ENCODE peak calls at places on chromosome 9, in four cellular contexts. Q, Z, G and U are unnamed samples.

GRCh38 chr9:92438900-92439526 is 14.7 kb upstream of the OMD start:
- DNase-seq in G (no peak), Z (no peak), Q (no peak), U (no peak)

GRCh38 chr9:78239506-78239905 is 3.6 kb downstream of the CEP78 start:
- DNase-seq in G (peak), Z (no peak), Q (no peak), U (no peak)

GRCh38 chr9:86660146-86660545 is 287.2 kb downstream of the GAS1 start:
- DNase-seq in Z (no peak), G (no peak), Q (no peak), U (no peak)

GRCh38 chr9:117407436-117408022 is 7.3 kb downstream of the ASTN2 start:
- DNase-seq in G (no peak), Q (no peak), Z (no peak), U (no peak)

GRCh38 chr9:116204252-116204882 is 50.8 kb downstream of the PAPPA start:
- DNase-seq in G (peak), Z (no peak), Q (no peak), U (no peak)

GRCh38 chr9:89661956-89662717 is 57.3 kb downstream of the GADD45G start:
- DNase-seq in Z (peak), Q (peak), G (peak), U (no peak)

GRCh38 chr9:130254753-130255637 is 10.6 kb upstream of the HMCN2 start:
- DNase-seq in Q (no peak), G (no peak), Z (no peak), U (no peak)

GRCh38 chr9:95073042-95073607 is 244.4 kb downstream of the FANCC start:
- DNase-seq in G (peak), Z (no peak), Q (no peak), U (no peak)

GRCh38 chr9:133361507-133362092 is 5.2 kb downstream of the SURF2 start:
- DNase-seq in Z (no peak), Q (no peak), G (no peak), U (no peak)

GRCh38 chr9:2576631-2577030 is 45.0 kb upstream of the VLDLR start:
- DNase-seq in Z (no peak), G (no peak), Q (no peak), U (no peak)

GRCh38 chr9:118088075-118088474 is 383.9 kb downstream of the TLR4 start:
- DNase-seq in G (no peak), Q (no peak), Z (no peak), U (no peak)

GRCh38 chr9:4839470-4839912 is 46.7 kb downstream of the RCL1 start:
- DNase-seq in G (peak), Q (no peak), Z (no peak), U (no peak)

GRCh38 chr9:28197653-28198052 is 624.4 kb upstream of the C9orf72 start:
- DNase-seq in G (no peak), Q (no peak), Z (no peak), U (no peak)

GRCh38 chr9:133609311-133610098 is at the start of gene FAM163B:
- DNase-seq in Q (peak), Z (no peak), G (no peak), U (no peak)

GRCh38 chr9:79572032-79572890 is 496 bp downstream of the TLE4 start:
- DNase-seq in Z (no peak), Q (peak), G (no peak), U (peak)

DNA sequence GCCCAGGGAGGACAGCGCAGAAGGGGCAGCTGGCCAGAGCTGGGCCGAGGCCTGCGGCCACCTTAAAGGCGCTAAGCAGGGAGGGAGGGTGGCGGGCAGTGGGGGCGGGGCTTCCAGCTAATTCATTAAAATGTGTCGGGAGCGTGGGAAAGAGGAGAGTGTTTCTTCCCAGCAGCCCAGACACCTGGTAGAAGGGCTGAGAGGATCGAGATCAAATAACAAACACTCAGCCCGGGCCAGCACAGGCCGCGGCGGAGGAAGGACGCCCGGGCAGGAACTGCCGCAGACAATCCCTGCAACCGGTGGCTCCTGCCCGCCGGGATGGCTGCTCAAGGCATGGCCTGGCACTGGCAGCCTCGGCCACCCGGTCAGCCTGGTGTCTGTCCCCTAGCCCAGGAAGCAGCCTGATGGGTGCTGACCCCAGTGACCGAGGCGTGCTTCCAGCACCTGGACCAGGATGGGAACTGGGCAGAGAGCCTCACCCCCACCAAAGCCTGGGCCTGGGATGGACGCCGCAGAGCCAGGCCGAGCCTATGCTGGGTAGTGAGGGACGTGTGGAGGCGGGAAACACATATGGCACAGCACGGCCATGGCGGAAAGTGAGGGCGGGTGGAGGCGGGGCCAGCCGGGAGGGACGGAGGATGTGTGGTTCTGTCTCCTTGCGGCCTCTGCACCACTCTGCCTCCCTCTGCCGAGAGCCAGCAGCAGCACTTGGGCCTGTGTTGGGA is 3.2 kb upstream of the NRARP start:
- DNase-seq in Z (no peak), Q (no peak), G (no peak), U (no peak)
- TF ChIP-seq POLR2A in Z (no peak), Q (no peak), G (no peak), U (no peak)

GRCh38 chr9:114587345-114588149 is at the start of gene ATP6V1G1:
- DNase-seq in Q (peak), G (peak), Z (peak), U (peak)
- TF ChIP-seq TAF1 in Q (peak), G (peak), Z (peak), U (peak)

DNA sequence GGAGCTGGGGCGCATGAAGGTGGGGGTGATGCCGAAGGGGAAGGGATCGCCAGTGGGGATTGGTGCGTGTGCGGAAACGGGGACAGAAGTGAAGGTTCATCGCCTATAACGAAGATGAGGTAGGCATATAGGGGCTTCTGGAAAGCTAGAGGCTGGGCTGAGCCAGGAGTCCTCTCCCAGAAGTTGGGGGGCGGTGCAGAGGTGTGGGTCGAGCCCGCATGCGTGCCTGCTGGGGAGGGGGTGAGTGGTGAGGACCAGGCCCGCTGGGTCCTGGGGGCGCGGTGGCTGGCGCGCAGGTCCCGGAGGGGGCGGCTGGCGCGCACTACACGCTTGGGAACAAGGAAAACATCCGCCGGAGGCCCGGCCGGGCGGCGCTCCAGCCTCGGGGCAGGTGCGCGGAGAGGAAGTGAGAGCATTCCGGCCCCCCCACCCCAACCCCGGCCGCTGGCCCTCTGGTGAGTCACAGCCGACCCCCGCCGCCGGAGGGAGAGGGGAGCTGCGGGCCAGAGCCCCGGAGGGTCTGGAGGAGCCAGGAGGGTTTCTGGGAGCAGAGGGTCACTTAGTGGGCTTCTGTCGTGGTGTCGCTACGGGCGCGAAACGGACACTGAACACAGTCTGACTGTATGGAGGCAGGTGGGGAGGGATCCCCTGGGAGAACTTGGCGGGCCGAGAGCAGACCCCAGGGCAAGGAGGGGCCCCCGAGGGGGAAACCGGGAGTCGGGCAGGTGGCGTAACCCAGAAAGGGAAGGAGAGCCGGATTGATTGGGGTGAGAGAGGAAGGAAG is 2.9 kb upstream of the MSMP start:
- DNase-seq in Q (peak), G (peak), Z (peak), U (peak)
- TF ChIP-seq POLR2A in Q (peak), G (no peak), Z (peak), U (peak)

GRCh38 chr9:107431461-107431860 is 58.1 kb downstream of the KLF4 start:
- DNase-seq in G (no peak), Q (no peak), Z (no peak), U (no peak)

GRCh38 chr9:107439991-107440456 is 49.5 kb downstream of the KLF4 start:
- DNase-seq in G (no peak), Q (no peak), Z (no peak), U (no peak)

GRCh38 chr9:107438211-107439030 is 51.1 kb downstream of the KLF4 start:
- DNase-seq in Q (no peak), Z (peak), G (no peak), U (no peak)

GRCh38 chr9:107437716-107438115 is 51.9 kb downstream of the KLF4 start:
- DNase-seq in Q (no peak), G (no peak), Z (no peak), U (no peak)

GRCh38 chr9:107435415-107435814 is 54.2 kb downstream of the KLF4 start:
- DNase-seq in G (no peak), Q (no peak), Z (no peak), U (no peak)
- TF ChIP-seq TAF1 in G (no peak), Q (no peak), Z (no peak), U (no peak)

GRCh38 chr9:131658753-131659129 is 81.1 kb downstream of the RAPGEF1 start:
- DNase-seq in G (no peak), Q (no peak), Z (no peak), U (no peak)
- TF ChIP-seq POLR2A in G (no peak), Q (no peak), Z (no peak), U (no peak)

GRCh38 chr9:126630458-126631237 is 16.9 kb downstream of the LMX1B start:
- DNase-seq in Q (no peak), G (no peak), Z (no peak), U (no peak)
- TF ChIP-seq TAF1 in Q (no peak), G (no peak), Z (no peak), U (no peak)

GRCh38 chr9:75889577-75889976 is 896 bp upstream of the PCSK5 start:
- DNase-seq in G (no peak), Z (no peak), Q (no peak), U (no peak)

GRCh38 chr9:75889977-75890540 is 414 bp upstream of the PCSK5 start:
- DNase-seq in G (no peak), Z (no peak), Q (no peak), U (no peak)

GRCh38 chr9:75891277-75892167 is 1.0 kb downstream of the PCSK5 start:
- DNase-seq in G (no peak), Z (no peak), Q (no peak), U (no peak)

GRCh38 chr9:75892168-75892901 is 1.9 kb downstream of the PCSK5 start:
- DNase-seq in G (no peak), Z (no peak), Q (no peak), U (no peak)

DNA sequence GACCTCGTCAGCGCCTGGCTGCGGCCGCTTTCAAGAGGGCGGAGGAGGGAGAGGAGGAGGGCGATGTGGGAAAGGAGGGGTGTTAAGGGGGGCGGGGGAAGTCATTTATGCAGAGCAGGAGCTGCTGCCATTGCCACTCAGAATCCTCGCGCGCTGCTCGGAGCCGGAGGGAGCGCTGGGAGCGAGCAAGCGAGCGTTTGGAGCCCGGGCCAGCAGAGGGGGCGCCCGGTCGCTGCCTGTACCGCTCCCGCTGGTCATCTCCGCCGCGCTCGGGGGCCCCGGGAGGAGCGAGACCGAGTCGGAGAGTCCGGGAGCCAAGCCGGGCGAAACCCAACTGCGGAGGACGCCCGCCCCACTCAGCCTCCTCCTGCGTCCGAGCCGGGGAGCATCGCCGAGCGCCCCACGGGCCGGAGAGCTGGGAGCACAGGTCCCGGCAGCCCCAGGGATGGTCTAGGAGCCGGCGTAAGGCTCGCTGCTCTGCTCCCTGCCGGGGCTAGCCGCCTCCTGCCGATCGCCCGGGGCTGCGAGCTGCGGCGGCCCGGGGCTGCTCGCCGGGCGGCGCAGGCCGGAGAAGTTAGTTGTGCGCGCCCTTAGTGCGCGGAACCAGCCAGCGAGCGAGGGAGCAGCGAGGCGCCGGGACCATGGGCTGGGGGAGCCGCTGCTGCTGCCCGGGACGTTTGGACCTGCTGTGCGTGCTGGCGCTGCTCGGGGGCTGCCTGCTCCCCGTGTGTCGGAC is at the start of gene PCSK5:
- DNase-seq in Q (peak), Z (peak), G (peak), U (peak)
- TF ChIP-seq POLR2A in Q (no peak), Z (no peak), G (no peak), U (no peak)

GRCh38 chr9:98172604-98173003 is 19.8 kb downstream of the CORO2A start:
- DNase-seq in Z (no peak), G (peak), Q (no peak), U (no peak)
- TF ChIP-seq TAF1 in Z (no peak), G (no peak), Q (no peak), U (no peak)

DNA sequence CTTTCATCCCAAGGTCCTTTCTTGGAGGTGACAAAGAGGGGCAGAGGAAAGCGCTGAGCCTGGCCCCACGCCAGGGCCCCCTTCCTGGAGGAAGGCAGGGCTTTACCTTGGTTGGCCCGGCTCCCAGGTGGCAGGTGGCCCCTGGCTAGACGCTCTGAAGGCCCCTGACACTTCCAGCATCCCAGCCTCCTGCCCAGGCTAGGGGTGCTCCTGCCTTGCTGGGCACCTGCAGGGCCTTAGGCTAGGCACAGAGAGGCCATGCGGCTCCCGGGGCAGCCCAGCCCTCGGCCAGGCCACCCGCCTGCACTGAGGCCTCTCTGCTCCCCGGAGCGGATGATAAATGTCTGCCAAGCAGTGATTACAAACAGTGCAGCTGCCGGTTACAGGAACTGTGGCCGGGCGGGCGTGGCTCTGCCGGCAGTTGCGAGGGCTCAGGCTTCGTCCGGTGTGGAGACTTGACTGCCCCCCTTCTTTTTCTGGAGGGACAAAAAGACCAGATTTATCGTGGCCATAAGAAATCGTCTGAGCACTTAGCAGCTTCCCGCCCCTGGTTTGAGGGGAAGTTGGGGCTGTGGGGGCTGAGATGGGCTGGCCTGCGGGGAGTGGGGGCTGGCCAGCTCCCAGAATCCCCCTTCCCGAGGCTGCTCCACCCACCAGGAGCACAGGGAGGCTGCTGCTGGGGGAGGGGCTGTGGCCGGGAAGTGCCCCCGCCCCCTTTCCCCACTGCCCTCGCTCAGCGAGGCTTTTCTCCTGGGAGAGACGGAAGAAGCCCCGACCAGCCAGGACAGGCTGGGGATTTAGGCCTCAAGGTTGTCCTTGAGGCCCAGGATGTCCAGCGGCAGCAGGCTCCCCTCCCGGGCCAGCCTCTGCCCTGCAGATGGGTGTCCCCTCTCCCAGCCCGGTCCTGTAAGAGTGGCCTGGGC is 31.6 kb upstream of the UBAC1 start:
- DNase-seq in Z (no peak), Q (peak), G (peak), U (no peak)
- TF ChIP-seq POLR2A in Z (no peak), Q (no peak), G (peak), U (no peak)